ENCODE peak calls at places on chromosome X, in seven cellular contexts. P is glutamatergic neuron, U is iris pigment epithelial cell, N is NCI-H526 treated with DMSO at 0.1 percent for 48 hours, O is ureter, M is HEK293T, J is T-cell. S is an unnamed sample.

GRCh38 chrX:68807818-68808217 is 21.0 kb upstream of the EFNB1 start:
- DNase-seq in O (no peak), M (peak), U (peak), P (no peak), J (no peak), N (no peak), S (peak)

GRCh38 chrX:74133156-74133796 is 170.7 kb upstream of the ZCCHC13 start:
- DNase-seq in O (no peak), N (peak), M (peak), J (no peak), P (no peak), U (peak), S (peak)

GRCh38 chrX:6738518-6739470 is 203.9 kb upstream of the VCX3A start:
- DNase-seq in M (no peak), J (no peak), P (no peak), O (no peak), N (no peak), U (no peak), S (no peak)

GRCh38 chrX:134171661-134172587 is 65.1 kb upstream of the CCDC160 start:
- DNase-seq in M (no peak), U (peak), J (no peak), O (no peak), N (no peak), P (peak), S (no peak)

GRCh38 chrX:120408168-120408567 is 46.3 kb downstream of the ATP1B4 start:
- DNase-seq in N (no peak), O (no peak), J (no peak), M (no peak), U (no peak), P (no peak), S (no peak)

GRCh38 chrX:51614353-51614752 is 4.4 kb downstream of the CENPVL3 start:
- DNase-seq in M (peak), U (peak), P (no peak), N (peak), J (no peak), O (no peak), S (peak)

GRCh38 chrX:150085881-150086280 is 147.6 kb upstream of the EOLA2 start:
- DNase-seq in U (peak), O (no peak), J (no peak), P (no peak), N (no peak), M (no peak), S (peak)

GRCh38 chrX:20067709-20068315 is 48.9 kb downstream of the MAP7D2 start:
- DNase-seq in M (no peak), J (no peak), U (peak), O (peak), P (peak), N (no peak), S (peak)

GRCh38 chrX:153669901-153670731 is 3.5 kb downstream of the PNCK start:
- DNase-seq in U (no peak), J (no peak), M (no peak), P (no peak), N (no peak), O (no peak), S (no peak)

GRCh38 chrX:6067600-6067999 is 161.1 kb downstream of the NLGN4X start:
- DNase-seq in U (no peak), P (no peak), O (no peak), N (no peak), J (no peak), M (no peak), S (no peak)

S was measured in EL.